ENCODE peak calls at places on chromosomes 11 and 22, in nine cellular contexts. F is GM23338, C is SK-N-SH, W is stomach, H is GM12892, T is upper lobe of left lung, M is transverse colon, Z is breast epithelium, P is HL-60. N is an unnamed sample.

GRCh38 chr11:636511-637332 is at the start of gene DRD4:
- DNase-seq in T (peak), M (no peak), H (no peak), F (peak), C (peak), Z (no peak), P (no peak), W (no peak), N (no peak)

GRCh38 chr11:1750840-1751520 is 585 bp upstream of the IFITM10 start:
- DNase-seq in T (peak), F (no peak), C (peak), P (no peak), W (no peak), M (peak), H (peak), Z (no peak), N (no peak)

GRCh38 chr22:22030493-22031182 is 48.1 kb upstream of the TOP3B start:
- DNase-seq in W (no peak), F (peak), T (no peak), P (peak), Z (no peak), H (peak), M (peak), C (peak), N (no peak)

GRCh38 chr11:115886111-115886733 is 382.0 kb upstream of the CADM1 start:
- DNase-seq in C (no peak), T (no peak), W (no peak), F (peak), M (no peak), P (no peak), H (no peak), Z (no peak), N (no peak)

GRCh38 chr11:17611503-17612220 is 64.6 kb downstream of the OTOG start:
- DNase-seq in Z (no peak), C (no peak), P (no peak), M (no peak), T (no peak), H (no peak), F (no peak), W (no peak), N (no peak)

GRCh38 chr11:64344160-64344559 is 4.2 kb downstream of the CCDC88B start:
- DNase-seq in C (no peak), W (no peak), P (no peak), F (no peak), Z (no peak), H (no peak), T (peak), M (no peak), N (no peak)

GRCh38 chr22:20380486-20380885 is 13.5 kb upstream of the ZNF74 start:
- DNase-seq in W (no peak), T (no peak), H (no peak), Z (no peak), C (no peak), M (no peak), F (no peak), P (no peak), N (no peak)

GRCh38 chr22:44449061-44449682 is 48.9 kb downstream of the RTL6 start:
- DNase-seq in T (no peak), F (no peak), Z (no peak), M (no peak), P (peak), H (no peak), C (no peak), W (no peak), N (no peak)

GRCh38 chr11:61460474-61460881 is 30.6 kb downstream of the SDHAF2 start:
- DNase-seq in T (no peak), C (no peak), P (no peak), H (no peak), W (no peak), F (no peak), M (no peak), Z (peak), N (no peak)

GRCh38 chr22:45376009-45376408 is 37.4 kb downstream of the SMC1B start:
- DNase-seq in P (no peak), H (no peak), F (no peak), M (no peak), W (no peak), C (no peak), Z (no peak), T (no peak), N (no peak)

GRCh38 chr11:62680825-62681240 is 2.0 kb upstream of the UBXN1 start:
- DNase-seq in M (peak), Z (no peak), P (peak), W (peak), T (no peak), C (peak), F (peak), H (no peak), N (peak)

GRCh38 chr11:57321996-57322880 is 2.5 kb downstream of the TNKS1BP1 start:
- DNase-seq in W (peak), H (no peak), C (peak), T (peak), Z (peak), F (peak), M (peak), P (no peak), N (no peak)

GRCh38 chr11:134120143-134120850 is 51.4 kb downstream of the JAM3 start:
- DNase-seq in C (no peak), Z (peak), P (no peak), T (no peak), M (peak), H (no peak), F (no peak), W (peak), N (no peak)

GRCh38 chr22:47813661-47814060 is 1051.2 kb downstream of the TBC1D22A start:
- DNase-seq in Z (no peak), W (no peak), T (no peak), P (no peak), C (no peak), H (no peak), F (no peak), M (no peak), N (no peak)

GRCh38 chr22:42179616-42180015 is 49.0 kb upstream of the CYP2D6 start:
- DNase-seq in Z (no peak), T (no peak), F (no peak), C (no peak), M (no peak), H (no peak), W (no peak), P (no peak), N (no peak)

GRCh38 chr11:117219001-117219400 is 12.9 kb downstream of the PCSK7 start:
- DNase-seq in Z (no peak), M (no peak), F (no peak), W (no peak), C (no peak), T (no peak), H (no peak), P (no peak), N (no peak)

GRCh38 chr11:75277991-75278790 is 37.6 kb downstream of the TPBGL start:
- DNase-seq in P (no peak), M (no peak), C (no peak), F (no peak), Z (no peak), H (no peak), T (no peak), W (no peak), N (no peak)

GRCh38 chr11:11349870-11350325 is 3.2 kb downstream of the CSNK2A3 start:
- DNase-seq in F (no peak), T (no peak), M (no peak), Z (no peak), W (no peak), H (no peak), P (no peak), C (no peak), N (no peak)

GRCh38 chr22:32996702-32997101 is 61.5 kb downstream of the SYN3 start:
- DNase-seq in H (no peak), Z (no peak), T (peak), W (no peak), F (no peak), C (no peak), M (peak), P (no peak), N (no peak)

GRCh38 chr11:45347343-45347742 is 61.2 kb upstream of the SYT13 start:
- DNase-seq in M (no peak), H (no peak), T (no peak), W (no peak), Z (no peak), C (no peak), P (no peak), F (no peak), N (no peak)

GRCh38 chr11:5550440-5551095 is 2.2 kb upstream of the OR52H1 start:
- DNase-seq in M (no peak), Z (no peak), W (no peak), C (no peak), F (no peak), H (no peak), P (no peak), T (no peak), N (no peak)

GRCh38 chr11:64759131-64759721 is 548 bp downstream of the PYGM start:
- DNase-seq in H (no peak), W (no peak), Z (no peak), M (no peak), F (no peak), C (peak), P (no peak), T (peak), N (no peak)

GRCh38 chr11:132866783-132867545 is 665.3 kb downstream of the OPCML start:
- DNase-seq in M (no peak), H (no peak), Z (no peak), P (no peak), T (no peak), F (no peak), W (no peak), C (no peak), N (no peak)

GRCh38 chr22:20131856-20132685 is 467 bp downstream of the ZDHHC8 start:
- DNase-seq in M (peak), H (no peak), C (peak), Z (no peak), W (peak), P (no peak), F (no peak), T (peak), N (no peak)

GRCh38 chr11:57802411-57802810 is 40.8 kb downstream of the CTNND1 start:
- DNase-seq in Z (no peak), P (no peak), F (no peak), W (no peak), M (no peak), C (no peak), H (no peak), T (no peak), N (no peak)

GRCh38 chr11:32334822-32335221 is 100.5 kb downstream of the WT1 start:
- DNase-seq in P (peak), C (no peak), Z (no peak), F (peak), H (no peak), M (peak), W (no peak), T (no peak), N (no peak)

GRCh38 chr11:134257101-134257500 is 3.7 kb downstream of the ACAD8 start:
- DNase-seq in F (no peak), C (no peak), P (no peak), W (no peak), M (no peak), T (no peak), Z (no peak), H (no peak), N (no peak)

GRCh38 chr11:118908931-118909618 is 16.7 kb downstream of the BCL9L start:
- DNase-seq in M (peak), T (peak), W (peak), C (peak), H (no peak), Z (peak), P (no peak), F (peak), N (no peak)

GRCh38 chr22:45163074-45163416 is 680 bp upstream of the NUP50 start:
- DNase-seq in C (peak), M (peak), P (peak), H (peak), Z (no peak), F (peak), T (no peak), W (no peak), N (peak)

GRCh38 chr11:35553831-35554230 is 28.4 kb upstream of the PAMR1 start:
- DNase-seq in T (no peak), C (no peak), H (no peak), Z (no peak), P (no peak), W (no peak), M (no peak), F (no peak), N (no peak)

GRCh38 chr11:75667268-75667830 is 1.5 kb downstream of the MAP6 start:
- DNase-seq in W (peak), T (peak), Z (no peak), P (no peak), F (peak), H (peak), M (peak), C (peak), N (peak)

GRCh38 chr11:114285599-114285998 is 10.6 kb upstream of the NNMT start:
- DNase-seq in P (no peak), F (peak), M (no peak), T (no peak), Z (no peak), W (no peak), H (no peak), C (no peak), N (no peak)

GRCh38 chr11:127485541-127485940 is 485.0 kb upstream of the KIRREL3 start:
- DNase-seq in W (no peak), H (no peak), C (no peak), P (no peak), M (no peak), T (no peak), Z (no peak), F (no peak), N (no peak)

GRCh38 chr11:120096756-120097191 is 41.1 kb downstream of the TRIM29 start:
- DNase-seq in W (no peak), F (peak), C (no peak), P (no peak), H (no peak), Z (no peak), T (no peak), M (no peak), N (no peak)

GRCh38 chr11:79440451-79441158 is at the start of gene TENM4:
- DNase-seq in W (peak), M (peak), Z (no peak), T (peak), P (no peak), C (peak), F (peak), H (peak), N (no peak)

GRCh38 chr11:13717331-13717730 is 48.9 kb downstream of the FAR1 start:
- DNase-seq in W (no peak), M (no peak), H (no peak), C (no peak), F (no peak), T (no peak), P (no peak), Z (no peak), N (no peak)

GRCh38 chr11:130827697-130828377 is 88.4 kb downstream of the SNX19 start:
- DNase-seq in H (no peak), P (no peak), M (peak), F (peak), Z (no peak), C (peak), T (peak), W (peak), N (peak)

GRCh38 chr11:26778000-26778757 is 56.3 kb upstream of the SLC5A12 start:
- DNase-seq in M (no peak), T (no peak), P (no peak), C (no peak), Z (no peak), W (no peak), F (no peak), H (no peak), N (no peak)

GRCh38 chr11:68302256-68303054 is 9.9 kb upstream of the LRP5 start:
- DNase-seq in H (no peak), M (peak), T (no peak), Z (no peak), P (no peak), F (no peak), W (no peak), C (peak), N (no peak)

DNA sequence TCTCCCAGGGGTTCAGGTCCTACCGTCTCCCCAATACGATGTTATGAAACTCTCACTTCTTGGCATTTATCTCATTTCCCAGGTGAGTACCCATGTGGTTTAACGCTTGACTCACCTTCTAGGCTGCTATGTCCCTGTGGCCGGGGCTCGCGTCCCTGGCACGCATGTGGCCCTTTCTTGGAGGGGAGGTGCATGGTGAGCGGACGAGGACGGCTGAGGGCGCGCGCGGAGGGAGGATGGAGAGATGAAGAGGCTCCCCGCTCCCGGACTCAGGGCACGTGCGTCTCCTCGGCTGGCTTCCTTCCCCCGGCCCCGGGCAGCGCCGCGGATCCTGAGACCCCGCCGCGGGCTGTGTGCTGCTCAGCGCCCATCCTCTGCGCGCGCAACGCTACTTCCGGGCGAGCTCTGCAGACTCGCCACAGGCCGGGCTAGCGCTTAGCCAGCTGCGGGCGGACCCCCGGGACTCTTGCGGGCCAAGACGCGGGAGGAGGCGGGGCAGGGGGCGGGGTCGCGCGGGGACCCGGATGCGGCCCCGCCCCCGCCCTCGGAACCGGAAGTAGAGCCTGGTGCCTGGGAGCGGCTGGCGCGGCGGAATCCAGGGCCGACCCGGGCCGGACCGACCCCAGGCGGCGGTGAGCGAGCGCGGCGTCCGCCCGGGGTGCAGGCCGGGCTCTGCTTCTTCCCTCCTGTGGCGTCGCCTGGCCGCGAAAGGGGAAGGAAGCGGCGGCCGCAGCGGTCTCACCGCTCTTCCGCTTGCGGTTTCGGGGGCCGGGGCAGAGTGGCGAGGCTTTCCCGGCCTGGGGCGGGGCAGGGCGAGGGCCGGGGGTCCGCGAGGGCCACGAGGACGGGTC is at the start of gene CTTN:
- DNase-seq in W (peak), H (peak), T (peak), M (peak), P (peak), Z (peak), F (peak), C (peak), N (peak)
- TF ChIP-seq POLR2AphosphoS5 in W (peak), H (no peak), T (peak), M (peak), P (peak), Z (peak), F (peak), C (peak), N (no peak)

GRCh38 chr22:38316340-38317236 is 645 bp downstream of the CSNK1E start:
- DNase-seq in C (peak), F (peak), H (peak), P (peak), Z (peak), M (peak), T (peak), W (peak), N (peak)
- TF ChIP-seq POLR2AphosphoS5 in C (no peak), F (peak), H (no peak), P (no peak), Z (peak), M (peak), T (no peak), W (no peak), N (no peak)

GRCh38 chr11:19632435-19632834 is 80.2 kb upstream of the NAV2 start:
- DNase-seq in H (no peak), M (no peak), W (no peak), F (no peak), C (peak), Z (no peak), T (no peak), P (no peak), N (no peak)

GRCh38 chr11:19631657-19632325 is 80.8 kb upstream of the NAV2 start:
- DNase-seq in F (no peak), W (no peak), C (peak), T (no peak), M (no peak), H (no peak), Z (peak), P (no peak), N (no peak)

GRCh38 chr11:19625438-19625837 is 87.2 kb upstream of the NAV2 start:
- DNase-seq in T (no peak), P (peak), W (no peak), H (no peak), F (no peak), M (no peak), C (no peak), Z (no peak), N (no peak)

GRCh38 chr11:19627566-19627965 is 85.1 kb upstream of the NAV2 start:
- DNase-seq in T (no peak), Z (no peak), C (no peak), F (no peak), H (no peak), W (no peak), M (no peak), P (no peak), N (no peak)

GRCh38 chr11:19628018-19628417 is 84.6 kb upstream of the NAV2 start:
- DNase-seq in W (no peak), C (no peak), Z (peak), P (no peak), H (no peak), T (peak), M (peak), F (no peak), N (no peak)
- TF ChIP-seq POLR2AphosphoS5 in W (peak), C (no peak), Z (peak), P (no peak), H (no peak), T (peak), M (peak), F (no peak), N (no peak)

DNA sequence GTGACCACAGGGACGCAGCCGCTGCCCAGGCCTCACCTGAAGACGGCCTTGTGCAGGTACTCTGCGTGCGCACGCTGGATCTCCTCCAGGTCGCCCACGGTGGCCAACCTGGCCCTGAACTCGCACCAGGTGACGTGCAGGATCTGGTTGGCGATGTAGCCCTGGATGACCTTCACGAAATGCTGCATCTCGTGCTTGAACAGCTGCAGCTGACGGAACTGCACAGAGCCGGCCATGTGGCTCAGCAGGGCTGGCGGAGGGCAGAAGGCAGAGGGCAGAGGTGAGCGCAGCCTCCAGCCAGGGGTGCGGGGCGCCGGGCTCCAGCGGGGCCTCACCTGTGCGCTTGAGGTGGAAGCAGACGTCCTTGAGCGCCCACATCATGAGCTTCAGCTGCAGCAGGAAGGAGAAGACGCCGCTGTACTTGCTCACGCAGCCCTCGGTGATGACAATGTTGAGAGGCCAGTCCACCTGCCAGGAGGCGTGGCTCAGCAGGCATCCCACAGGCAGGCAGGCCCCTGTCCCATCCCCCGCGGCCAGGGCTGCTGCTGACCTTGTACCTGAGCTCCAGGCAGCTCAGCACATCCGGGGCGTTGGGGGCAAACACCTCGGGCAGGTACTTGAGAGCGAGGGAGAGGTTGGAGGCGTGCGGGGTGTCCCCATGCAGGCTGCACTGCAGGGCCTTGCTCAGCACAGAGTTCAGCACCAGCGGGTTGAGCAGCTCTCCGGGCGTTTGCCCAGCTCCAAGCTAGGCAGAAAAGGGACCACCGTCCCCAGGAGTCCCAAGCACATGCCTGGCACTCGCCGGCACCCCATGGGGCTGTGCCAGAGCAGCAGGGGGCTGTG is 17.6 kb downstream of the SELENOO start:
- DNase-seq in C (no peak), F (no peak), T (peak), P (no peak), M (no peak), H (no peak), W (no peak), Z (no peak), N (no peak)
- TF ChIP-seq POLR2AphosphoS5 in C (no peak), F (no peak), T (no peak), P (no peak), M (peak), H (no peak), W (no peak), Z (no peak), N (no peak)

DNA sequence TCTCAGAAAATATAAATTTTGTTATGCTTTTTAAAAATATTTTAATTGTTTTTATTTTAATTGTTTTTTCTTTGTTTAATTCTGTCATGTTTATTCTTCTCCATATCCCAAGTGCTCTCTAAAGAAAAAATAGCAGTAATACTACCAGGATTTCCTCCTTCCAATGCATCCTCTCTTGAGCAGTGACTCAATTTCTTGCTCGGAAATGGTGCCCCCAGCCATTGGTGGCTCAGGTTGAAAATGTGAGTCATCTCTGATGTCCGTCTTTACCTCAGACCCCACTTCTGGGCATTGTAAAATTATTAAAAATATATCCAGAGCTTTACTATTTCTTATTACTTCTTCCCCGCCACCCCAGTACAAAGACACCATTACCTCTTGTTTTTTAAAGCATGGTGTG is 898.5 kb downstream of the METTL15 start:
- DNase-seq in P (no peak), W (no peak), C (no peak), T (no peak), M (no peak), Z (no peak), F (no peak), H (no peak), N (no peak)
- TF ChIP-seq POLR2AphosphoS5 in P (no peak), W (no peak), C (no peak), T (no peak), M (no peak), Z (no peak), F (no peak), H (no peak), N (no peak)

N was measured in GM12891.